ENCODE peak calls at places on chromosomes 5 and 9, in nine cellular contexts. One of them, this sample, is unnamed.

GRCh38 chr5:96259211-96259772 is 173.8 kb downstream of the PCSK1 start:
- DNase-seq in fibroblast of pulmonary artery: peak; percentile 47
- DNase-seq in esophagus squamous epithelium: no peak
- DNase-seq in kidney epithelial cell: peak; percentile 37
- DNase-seq in IMR-90: peak; percentile 74
- DNase-seq in A549: peak; percentile 35
- DNase-seq in CD8-positive, alpha-beta T cell: no peak
- DNase-seq in Panc1: peak; percentile 75
- DNase-seq in foreskin fibroblast: peak; percentile 67
- DNase-seq in this sample: peak; percentile 64

GRCh38 chr9:5893134-5893505 is 2.4 kb downstream of the MLANA start:
- DNase-seq in CD8-positive, alpha-beta T cell: no peak
- DNase-seq in IMR-90: no peak
- DNase-seq in foreskin fibroblast: no peak
- DNase-seq in esophagus squamous epithelium: no peak
- DNase-seq in kidney epithelial cell: no peak
- DNase-seq in A549: no peak
- DNase-seq in Panc1: no peak
- DNase-seq in fibroblast of pulmonary artery: no peak
- DNase-seq in this sample: no peak

GRCh38 chr5:159469496-159470370 is 139.4 kb upstream of the IL12B start:
- DNase-seq in IMR-90: no peak
- DNase-seq in CD8-positive, alpha-beta T cell: peak; percentile 47
- DNase-seq in fibroblast of pulmonary artery: no peak
- DNase-seq in A549: no peak
- DNase-seq in esophagus squamous epithelium: no peak
- DNase-seq in Panc1: no peak
- DNase-seq in kidney epithelial cell: no peak
- DNase-seq in foreskin fibroblast: no peak
- DNase-seq in this sample: no peak

GRCh38 chr9:79360387-79361347 is 211.1 kb upstream of the TLE4 start:
- DNase-seq in foreskin fibroblast: peak; percentile 16
- DNase-seq in kidney epithelial cell: no peak
- DNase-seq in IMR-90: peak; percentile 48
- DNase-seq in CD8-positive, alpha-beta T cell: no peak
- DNase-seq in esophagus squamous epithelium: no peak
- DNase-seq in Panc1: no peak
- DNase-seq in fibroblast of pulmonary artery: peak; percentile 31
- DNase-seq in A549: no peak
- DNase-seq in this sample: peak; percentile 67

GRCh38 chr5:66828551-66829421 is 232.6 kb downstream of the MAST4 start:
- DNase-seq in foreskin fibroblast: peak; percentile 83
- DNase-seq in esophagus squamous epithelium: peak; percentile 6
- DNase-seq in fibroblast of pulmonary artery: peak; percentile 90
- DNase-seq in Panc1: no peak
- DNase-seq in CD8-positive, alpha-beta T cell: peak; percentile 55
- DNase-seq in kidney epithelial cell: peak; percentile 81
- DNase-seq in A549: no peak
- DNase-seq in IMR-90: peak; percentile 71
- DNase-seq in this sample: peak; percentile 58

GRCh38 chr9:27541740-27542139 is 12.1 kb upstream of the MOB3B start:
- DNase-seq in Panc1: no peak
- DNase-seq in kidney epithelial cell: no peak
- DNase-seq in fibroblast of pulmonary artery: no peak
- DNase-seq in foreskin fibroblast: no peak
- DNase-seq in A549: no peak
- DNase-seq in esophagus squamous epithelium: no peak
- DNase-seq in CD8-positive, alpha-beta T cell: no peak
- DNase-seq in IMR-90: no peak
- DNase-seq in this sample: no peak

GRCh38 chr9:112647596-112647995 is 70.3 kb downstream of the INIP start:
- DNase-seq in esophagus squamous epithelium: no peak
- DNase-seq in fibroblast of pulmonary artery: no peak
- DNase-seq in CD8-positive, alpha-beta T cell: no peak
- DNase-seq in kidney epithelial cell: no peak
- DNase-seq in IMR-90: no peak
- DNase-seq in Panc1: no peak
- DNase-seq in foreskin fibroblast: peak; percentile 7
- DNase-seq in A549: no peak
- DNase-seq in this sample: no peak

GRCh38 chr9:81082251-81082650 is 607.1 kb downstream of the TLE1 start:
- DNase-seq in Panc1: no peak
- DNase-seq in foreskin fibroblast: peak; percentile 42
- DNase-seq in A549: no peak
- DNase-seq in CD8-positive, alpha-beta T cell: no peak
- DNase-seq in esophagus squamous epithelium: no peak
- DNase-seq in IMR-90: peak; percentile 21
- DNase-seq in kidney epithelial cell: no peak
- DNase-seq in fibroblast of pulmonary artery: no peak
- DNase-seq in this sample: peak; percentile 3

GRCh38 chr9:24932785-24933184 is 387.1 kb upstream of the IZUMO3 start:
- DNase-seq in IMR-90: no peak
- DNase-seq in A549: no peak
- DNase-seq in esophagus squamous epithelium: no peak
- DNase-seq in fibroblast of pulmonary artery: no peak
- DNase-seq in kidney epithelial cell: no peak
- DNase-seq in foreskin fibroblast: no peak
- DNase-seq in CD8-positive, alpha-beta T cell: no peak
- DNase-seq in Panc1: no peak
- DNase-seq in this sample: no peak

GRCh38 chr9:95067888-95068287 is 249.6 kb downstream of the FANCC start:
- DNase-seq in esophagus squamous epithelium: no peak
- DNase-seq in IMR-90: no peak
- DNase-seq in Panc1: no peak
- DNase-seq in kidney epithelial cell: no peak
- DNase-seq in fibroblast of pulmonary artery: no peak
- DNase-seq in foreskin fibroblast: no peak
- DNase-seq in CD8-positive, alpha-beta T cell: no peak
- DNase-seq in A549: no peak
- DNase-seq in this sample: no peak

GRCh38 chr9:131641618-131642495 is 96.5 kb downstream of the PRRT1B start:
- DNase-seq in CD8-positive, alpha-beta T cell: no peak
- DNase-seq in IMR-90: no peak
- DNase-seq in A549: no peak
- DNase-seq in fibroblast of pulmonary artery: no peak
- DNase-seq in kidney epithelial cell: no peak
- DNase-seq in Panc1: no peak
- DNase-seq in foreskin fibroblast: peak; percentile 84
- DNase-seq in esophagus squamous epithelium: no peak
- DNase-seq in this sample: no peak

GRCh38 chr5:53091304-53091703 is 18.3 kb downstream of the MOCS2 start:
- DNase-seq in foreskin fibroblast: peak; percentile 72
- DNase-seq in IMR-90: peak; percentile 72
- DNase-seq in A549: no peak
- DNase-seq in CD8-positive, alpha-beta T cell: no peak
- DNase-seq in Panc1: no peak
- DNase-seq in kidney epithelial cell: no peak
- DNase-seq in fibroblast of pulmonary artery: peak; percentile 76
- DNase-seq in esophagus squamous epithelium: no peak
- DNase-seq in this sample: peak; percentile 61

GRCh38 chr5:157271740-157272271 is 5.9 kb downstream of the CYFIP2 start:
- DNase-seq in esophagus squamous epithelium: peak; percentile 69
- DNase-seq in IMR-90: no peak
- DNase-seq in CD8-positive, alpha-beta T cell: peak; percentile 88
- DNase-seq in Panc1: no peak
- DNase-seq in A549: no peak
- DNase-seq in foreskin fibroblast: no peak
- DNase-seq in fibroblast of pulmonary artery: no peak
- DNase-seq in kidney epithelial cell: no peak
- DNase-seq in this sample: no peak

GRCh38 chr5:31487510-31487909 is 44.4 kb downstream of the DROSHA start:
- DNase-seq in IMR-90: peak; percentile 11
- DNase-seq in fibroblast of pulmonary artery: no peak
- DNase-seq in A549: no peak
- DNase-seq in Panc1: no peak
- DNase-seq in kidney epithelial cell: no peak
- DNase-seq in CD8-positive, alpha-beta T cell: no peak
- DNase-seq in foreskin fibroblast: peak; percentile 9
- DNase-seq in esophagus squamous epithelium: no peak
- DNase-seq in this sample: no peak
- TF ChIP-seq CTCF in IMR-90: peak; percentile 47
- TF ChIP-seq CTCF in fibroblast of pulmonary artery: no peak
- TF ChIP-seq CTCF in A549: no peak
- TF ChIP-seq CTCF in Panc1: no peak
- TF ChIP-seq CTCF in kidney epithelial cell: no peak
- TF ChIP-seq CTCF in CD8-positive, alpha-beta T cell: no peak
- TF ChIP-seq CTCF in foreskin fibroblast: no peak
- TF ChIP-seq CTCF in esophagus squamous epithelium: no peak
- TF ChIP-seq CTCF in this sample: peak; percentile 45

GRCh38 chr5:92644271-92644886 is 936.6 kb downstream of the NR2F1-AS1 start:
- DNase-seq in esophagus squamous epithelium: no peak
- DNase-seq in Panc1: no peak
- DNase-seq in A549: no peak
- DNase-seq in CD8-positive, alpha-beta T cell: no peak
- DNase-seq in foreskin fibroblast: no peak
- DNase-seq in IMR-90: no peak
- DNase-seq in kidney epithelial cell: no peak
- DNase-seq in fibroblast of pulmonary artery: peak; percentile 9
- DNase-seq in this sample: no peak

GRCh38 chr5:92637247-92637646 is 943.8 kb downstream of the NR2F1-AS1 start:
- DNase-seq in esophagus squamous epithelium: no peak
- DNase-seq in fibroblast of pulmonary artery: no peak
- DNase-seq in Panc1: no peak
- DNase-seq in IMR-90: no peak
- DNase-seq in A549: no peak
- DNase-seq in foreskin fibroblast: no peak
- DNase-seq in kidney epithelial cell: no peak
- DNase-seq in CD8-positive, alpha-beta T cell: no peak
- DNase-seq in this sample: no peak

GRCh38 chr5:92637960-92638359 is 943.1 kb downstream of the NR2F1-AS1 start:
- DNase-seq in A549: no peak
- DNase-seq in Panc1: no peak
- DNase-seq in kidney epithelial cell: no peak
- DNase-seq in CD8-positive, alpha-beta T cell: no peak
- DNase-seq in esophagus squamous epithelium: no peak
- DNase-seq in foreskin fibroblast: no peak
- DNase-seq in fibroblast of pulmonary artery: no peak
- DNase-seq in IMR-90: no peak
- DNase-seq in this sample: no peak

GRCh38 chr5:92641031-92641962 is 939.7 kb downstream of the NR2F1-AS1 start:
- DNase-seq in Panc1: peak; percentile 68
- DNase-seq in IMR-90: peak; percentile 66
- DNase-seq in esophagus squamous epithelium: no peak
- DNase-seq in foreskin fibroblast: peak; percentile 71
- DNase-seq in A549: peak; percentile 6
- DNase-seq in fibroblast of pulmonary artery: peak; percentile 80
- DNase-seq in kidney epithelial cell: peak; percentile 44
- DNase-seq in CD8-positive, alpha-beta T cell: no peak
- DNase-seq in this sample: peak; percentile 37
- H3K4me3 ChIP-seq in Panc1: peak overlapping the region; percentile 40
- H3K4me3 ChIP-seq in IMR-90: peak overlapping the region; percentile 17
- H3K4me3 ChIP-seq in esophagus squamous epithelium: peak overlapping the region; percentile 15
- H3K4me3 ChIP-seq in foreskin fibroblast: no peak overlapping the region
- H3K4me3 ChIP-seq in A549: peak overlapping the region; percentile 31
- H3K4me3 ChIP-seq in fibroblast of pulmonary artery: peak overlapping the region; percentile 50
- H3K4me3 ChIP-seq in kidney epithelial cell: peak overlapping the region; percentile 23
- H3K4me3 ChIP-seq in CD8-positive, alpha-beta T cell: no peak overlapping the region
- H3K4me3 ChIP-seq in this sample: peak overlapping the region; percentile 25

GRCh38 chr5:135251099-135251498 is 147.9 kb downstream of the MACROH2A1 start:
- DNase-seq in CD8-positive, alpha-beta T cell: no peak
- DNase-seq in foreskin fibroblast: no peak
- DNase-seq in kidney epithelial cell: no peak
- DNase-seq in fibroblast of pulmonary artery: no peak
- DNase-seq in IMR-90: no peak
- DNase-seq in A549: no peak
- DNase-seq in Panc1: no peak
- DNase-seq in esophagus squamous epithelium: no peak
- DNase-seq in this sample: no peak

GRCh38 chr5:135253601-135254165 is 145.3 kb downstream of the MACROH2A1 start:
- DNase-seq in A549: no peak
- DNase-seq in fibroblast of pulmonary artery: no peak
- DNase-seq in kidney epithelial cell: no peak
- DNase-seq in foreskin fibroblast: no peak
- DNase-seq in esophagus squamous epithelium: no peak
- DNase-seq in CD8-positive, alpha-beta T cell: no peak
- DNase-seq in Panc1: no peak
- DNase-seq in IMR-90: no peak
- DNase-seq in this sample: no peak

GRCh38 chr5:135254183-135254582 is 144.8 kb downstream of the MACROH2A1 start:
- DNase-seq in fibroblast of pulmonary artery: no peak
- DNase-seq in CD8-positive, alpha-beta T cell: no peak
- DNase-seq in kidney epithelial cell: no peak
- DNase-seq in foreskin fibroblast: no peak
- DNase-seq in esophagus squamous epithelium: no peak
- DNase-seq in A549: no peak
- DNase-seq in Panc1: no peak
- DNase-seq in IMR-90: no peak
- DNase-seq in this sample: no peak

GRCh38 chr5:135249658-135250057 is 149.4 kb downstream of the MACROH2A1 start:
- DNase-seq in CD8-positive, alpha-beta T cell: no peak
- DNase-seq in fibroblast of pulmonary artery: no peak
- DNase-seq in IMR-90: peak; percentile 66
- DNase-seq in kidney epithelial cell: no peak
- DNase-seq in Panc1: no peak
- DNase-seq in foreskin fibroblast: peak; percentile 33
- DNase-seq in esophagus squamous epithelium: no peak
- DNase-seq in A549: no peak
- DNase-seq in this sample: no peak

DNA sequence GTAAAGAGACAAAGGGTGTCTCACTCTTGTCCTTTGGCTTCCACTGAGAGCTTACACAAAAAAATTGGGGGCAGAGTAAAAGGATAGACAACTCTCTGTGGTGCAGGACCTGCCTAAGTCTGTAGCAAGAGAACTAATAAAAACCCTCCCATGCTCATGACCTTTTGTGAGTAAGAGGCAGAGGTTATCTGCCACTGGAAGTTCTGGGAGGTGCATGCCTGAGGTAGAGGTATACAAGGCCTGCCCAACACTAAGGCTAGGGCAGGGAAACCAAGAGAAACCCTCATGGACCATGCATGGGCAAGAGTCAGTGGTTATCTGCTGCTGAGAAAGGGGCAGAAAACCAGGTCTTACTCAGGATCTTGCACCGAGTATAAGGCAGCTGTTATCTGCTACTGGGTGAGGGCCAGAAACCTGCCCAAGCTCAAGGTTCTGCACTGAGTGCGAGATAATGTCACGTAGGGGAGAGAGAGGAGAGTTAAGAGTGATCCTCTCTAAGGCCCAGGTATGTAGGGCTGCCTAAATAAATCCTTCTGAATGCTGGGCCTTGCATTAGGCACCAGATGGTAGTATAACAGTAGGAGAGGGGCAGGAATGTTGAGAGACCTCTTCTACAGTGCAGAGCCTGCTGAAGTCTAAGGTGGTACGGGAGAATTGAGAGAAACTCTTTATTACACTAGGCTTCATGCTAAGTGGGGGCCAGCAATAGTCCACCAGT is 143.4 kb downstream of the MACROH2A1 start:
- DNase-seq in Panc1: no peak
- DNase-seq in A549: no peak
- DNase-seq in foreskin fibroblast: no peak
- DNase-seq in esophagus squamous epithelium: no peak
- DNase-seq in fibroblast of pulmonary artery: no peak
- DNase-seq in IMR-90: no peak
- DNase-seq in kidney epithelial cell: no peak
- DNase-seq in CD8-positive, alpha-beta T cell: no peak
- DNase-seq in this sample: no peak
- TF ChIP-seq CTCF in Panc1: no peak
- TF ChIP-seq CTCF in A549: no peak
- TF ChIP-seq CTCF in foreskin fibroblast: no peak
- TF ChIP-seq CTCF in esophagus squamous epithelium: no peak
- TF ChIP-seq CTCF in fibroblast of pulmonary artery: no peak
- TF ChIP-seq CTCF in IMR-90: no peak
- TF ChIP-seq CTCF in kidney epithelial cell: no peak
- TF ChIP-seq CTCF in CD8-positive, alpha-beta T cell: no peak
- TF ChIP-seq CTCF in this sample: no peak

GRCh38 chr5:151662805-151663204 is 23.9 kb downstream of the SPARC start:
- DNase-seq in CD8-positive, alpha-beta T cell: no peak
- DNase-seq in esophagus squamous epithelium: no peak
- DNase-seq in fibroblast of pulmonary artery: no peak
- DNase-seq in kidney epithelial cell: no peak
- DNase-seq in IMR-90: no peak
- DNase-seq in A549: no peak
- DNase-seq in Panc1: no peak
- DNase-seq in foreskin fibroblast: no peak
- DNase-seq in this sample: no peak
- H3K4me3 ChIP-seq in CD8-positive, alpha-beta T cell: no peak overlapping the region
- H3K4me3 ChIP-seq in esophagus squamous epithelium: no peak overlapping the region
- H3K4me3 ChIP-seq in fibroblast of pulmonary artery: no peak overlapping the region
- H3K4me3 ChIP-seq in kidney epithelial cell: no peak overlapping the region
- H3K4me3 ChIP-seq in IMR-90: no peak overlapping the region
- H3K4me3 ChIP-seq in A549: no peak overlapping the region
- H3K4me3 ChIP-seq in Panc1: no peak overlapping the region
- H3K4me3 ChIP-seq in foreskin fibroblast: no peak overlapping the region
- H3K4me3 ChIP-seq in this sample: no peak overlapping the region